ENCODE peak calls at places on chromosomes 13 and 19, in nine cellular contexts. L is glutamatergic neuron, J is type B pancreatic cell, N is AG04450, S is foreskin fibroblast, M is fibroblast of pulmonary artery, H is heart right ventricle, Z is ascending aorta, C is upper lobe of right lung. W is an unnamed sample.

GRCh38 chr13:33934343-33934742 is 116.4 kb downstream of the RFC3 start:
- DNase-seq in L (no peak), J (no peak), N (no peak), S (no peak), M (no peak), H (no peak), Z (no peak), C (no peak), W (no peak)

GRCh38 chr19:6888967-6889366 is 1.6 kb downstream of the ADGRE1 start:
- DNase-seq in L (no peak), J (no peak), N (no peak), S (no peak), M (no peak), H (no peak), Z (no peak), C (no peak), W (no peak)

GRCh38 chr13:95267662-95268369 is 33.4 kb downstream of the ABCC4 start:
- DNase-seq in L (no peak), J (no peak), N (peak; percentile 94), S (peak; percentile 94), M (peak; percentile 88), H (no peak), Z (no peak), C (no peak), W (no peak)

GRCh38 chr13:44311011-44311481 is 62.6 kb upstream of the SERP2 start:
- DNase-seq in L (no peak), J (no peak), N (no peak), S (peak; percentile 75), M (peak; percentile 55), H (no peak), Z (no peak), C (peak; percentile 70), W (no peak)

GRCh38 chr19:45994456-45994988 is 745 bp upstream of the CCDC61 start:
- DNase-seq in L (no peak), J (no peak), N (no peak), S (peak; percentile 20), M (peak; percentile 37), H (no peak), Z (no peak), C (no peak), W (no peak)

GRCh38 chr13:100728201-100728600 is 53.6 kb upstream of the TMTC4 start:
- DNase-seq in L (no peak), J (no peak), N (no peak), S (no peak), M (no peak), H (no peak), Z (no peak), C (no peak), W (no peak)

GRCh38 chr19:48442116-48443035 is 3.4 kb upstream of the GRWD1 start:
- DNase-seq in L (no peak), J (no peak), N (no peak), S (no peak), M (no peak), H (no peak), Z (no peak), C (no peak), W (peak; percentile 34)

GRCh38 chr19:37933965-37934364 is 27.0 kb downstream of the SIPA1L3 start:
- DNase-seq in L (peak; percentile 54), J (no peak), N (no peak), S (no peak), M (peak; percentile 67), H (peak; percentile 53), Z (no peak), C (no peak), W (no peak)

GRCh38 chr13:75550159-75550567 is 572 bp downstream of the UCHL3 start:
- DNase-seq in L (no peak), J (no peak), N (peak; percentile 48), S (peak; percentile 83), M (peak; percentile 70), H (peak; percentile 13), Z (no peak), C (no peak), W (no peak)

DNA sequence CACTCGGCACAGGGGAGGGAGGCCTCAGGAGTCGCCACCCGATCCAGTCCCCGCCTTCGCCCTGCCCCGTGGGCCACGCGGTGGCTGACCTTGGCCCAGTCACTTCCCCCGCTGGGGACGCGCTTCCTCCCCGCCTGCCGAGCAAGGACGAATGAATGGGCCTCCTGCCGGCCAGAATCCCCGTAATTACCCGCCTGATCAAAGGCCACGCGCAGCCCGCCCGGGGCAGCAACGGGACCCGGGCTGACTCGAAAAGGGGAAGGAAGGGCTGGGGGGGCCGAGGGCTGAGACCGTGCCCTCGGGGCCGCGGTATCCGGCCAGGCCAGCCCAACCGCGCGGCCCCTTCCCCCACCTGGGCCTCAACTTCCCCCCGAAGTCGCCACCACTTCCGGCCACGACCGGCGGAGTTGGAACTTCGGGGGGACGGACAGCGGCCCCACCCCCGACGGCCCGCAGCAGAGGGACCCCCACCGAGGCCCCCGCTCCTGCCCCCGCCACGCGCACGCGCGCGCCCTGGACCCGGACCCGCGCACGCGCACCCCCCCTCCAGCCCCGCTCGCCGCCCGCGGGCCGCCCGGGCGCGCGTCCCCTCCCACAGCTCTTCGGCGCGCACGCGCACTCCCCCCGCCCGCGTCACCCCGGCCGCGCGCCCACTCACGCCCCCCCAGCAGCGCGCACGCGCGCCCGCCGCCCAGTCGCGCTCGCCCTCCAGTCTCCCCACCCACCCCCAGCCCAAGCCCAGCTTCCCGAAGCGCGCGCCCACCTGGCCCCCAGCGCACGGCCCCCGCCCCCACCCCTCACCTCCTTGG is 520 bp downstream of the ZNF787 start:
- DNase-seq in L (peak; percentile 71), J (peak; percentile 78), N (no peak), S (peak; percentile 94), M (peak; percentile 74), H (peak; percentile 83), Z (peak; percentile 43), C (peak; percentile 93), W (peak; percentile 96)
- TF ChIP-seq CTCF in L (no peak), J (peak; percentile 45), N (no peak), S (peak; percentile 6), M (peak; percentile 1), H (peak; percentile 31), Z (peak; percentile 14), C (peak; percentile 25), W (no peak)

GRCh38 chr13:72698164-72698563 is 29.3 kb downstream of the MZT1 start:
- DNase-seq in L (no peak), J (no peak), N (no peak), S (no peak), M (peak; percentile 6), H (no peak), Z (no peak), C (no peak), W (no peak)
- TF ChIP-seq CTCF in L (no peak), J (no peak), N (no peak), S (no peak), M (no peak), H (no peak), Z (no peak), C (no peak), W (no peak)

DNA sequence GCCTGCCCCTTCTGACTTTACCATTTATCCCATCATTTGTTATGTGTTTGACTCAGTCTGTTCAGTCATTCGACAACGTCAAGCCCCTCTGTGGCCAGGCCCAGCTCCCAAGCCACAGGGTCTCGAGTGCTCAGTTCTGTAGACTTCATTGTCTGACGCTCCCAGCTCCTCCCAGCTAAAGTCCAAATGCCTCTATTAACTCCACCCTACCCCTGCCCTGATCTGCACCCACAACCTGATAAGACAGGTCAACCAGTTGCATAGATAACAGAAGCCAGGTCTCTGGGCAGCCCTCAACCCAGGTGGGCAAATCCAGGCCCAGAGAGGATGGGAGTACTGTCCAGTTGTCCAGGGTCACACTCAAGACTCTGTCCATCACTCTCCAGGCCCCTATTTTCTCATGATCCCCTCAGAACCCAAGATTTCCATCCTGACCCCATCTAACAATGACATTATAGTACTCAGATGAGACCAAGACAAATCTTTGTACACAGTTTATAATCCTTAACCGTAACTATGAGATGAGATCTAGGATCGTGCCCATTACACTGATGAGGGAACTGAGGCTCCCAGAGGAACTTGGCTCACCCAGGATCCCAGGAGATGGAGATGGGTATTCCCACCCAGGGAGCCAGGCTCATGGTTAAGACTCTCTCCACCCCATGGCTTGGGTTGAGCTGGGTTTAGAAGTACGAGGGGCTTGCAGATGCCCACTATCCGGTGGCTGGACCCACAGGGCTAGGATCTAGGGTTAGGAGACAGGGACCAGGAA is 1.1 kb downstream of the TM6SF2 start:
- DNase-seq in L (no peak), J (no peak), N (no peak), S (no peak), M (no peak), H (no peak), Z (no peak), C (no peak), W (peak; percentile 27)
- TF ChIP-seq CTCF in L (no peak), J (no peak), N (no peak), S (no peak), M (no peak), H (no peak), Z (no peak), C (no peak), W (no peak)

GRCh38 chr19:53904909-53905308 is 4.2 kb upstream of the CACNG7 start:
- DNase-seq in L (no peak), J (no peak), N (no peak), S (no peak), M (no peak), H (no peak), Z (no peak), C (no peak), W (no peak)

GRCh38 chr19:53907193-53907581 is 1.9 kb upstream of the CACNG7 start:
- DNase-seq in L (peak; percentile 32), J (no peak), N (no peak), S (no peak), M (no peak), H (no peak), Z (no peak), C (no peak), W (no peak)

GRCh38 chr19:53905787-53906186 is 3.3 kb upstream of the CACNG7 start:
- DNase-seq in L (no peak), J (no peak), N (no peak), S (no peak), M (no peak), H (no peak), Z (no peak), C (no peak), W (no peak)

GRCh38 chr19:53907690-53908089 is 1.4 kb upstream of the CACNG7 start:
- DNase-seq in L (no peak), J (no peak), N (no peak), S (peak; percentile 29), M (no peak), H (no peak), Z (no peak), C (no peak), W (no peak)

DNA sequence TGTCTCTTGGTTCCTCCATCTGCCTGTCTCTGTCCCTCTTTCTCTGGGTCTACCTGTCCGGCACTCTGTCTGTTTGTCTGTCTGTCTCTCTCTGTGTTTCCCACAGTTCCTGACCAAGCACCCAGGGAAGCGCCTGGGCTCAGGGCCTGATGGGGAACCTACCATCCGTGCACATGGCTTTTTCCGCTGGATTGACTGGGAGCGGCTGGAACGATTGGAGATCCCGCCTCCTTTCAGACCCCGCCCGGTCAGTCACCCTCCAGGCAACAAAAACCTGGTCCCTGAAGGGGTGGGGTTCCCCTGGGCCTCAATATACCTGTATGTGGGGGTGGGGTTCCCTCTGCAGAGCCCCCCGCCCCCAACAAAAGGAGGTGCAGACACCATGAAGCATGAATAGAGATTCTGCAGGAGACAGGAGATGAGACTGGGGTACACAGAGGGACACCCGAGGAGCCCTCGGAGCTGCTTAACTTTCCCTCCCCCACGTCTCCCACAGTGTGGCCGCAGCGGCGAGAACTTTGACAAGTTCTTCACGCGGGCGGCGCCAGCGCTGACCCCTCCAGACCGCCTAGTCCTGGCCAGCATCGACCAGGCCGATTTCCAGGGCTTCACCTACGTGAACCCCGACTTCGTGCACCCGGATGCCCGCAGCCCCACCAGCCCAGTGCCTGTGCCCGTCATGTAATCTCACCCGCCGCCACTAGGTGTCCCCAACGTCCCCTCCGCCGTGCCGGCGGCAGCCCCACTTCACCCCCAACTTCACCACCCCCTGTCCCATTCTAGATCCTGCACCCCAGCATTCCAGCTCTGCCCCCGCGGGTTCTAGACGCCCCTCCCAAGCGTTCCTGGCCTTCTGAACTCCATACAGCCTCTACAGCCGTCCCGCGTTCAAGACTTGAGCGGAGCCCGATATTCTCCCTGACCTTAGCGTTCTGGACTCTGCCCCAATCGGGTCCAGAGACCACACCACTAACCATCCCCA is 2.6 kb upstream of the CACNG7 start:
- DNase-seq in L (peak; percentile 81), J (no peak), N (no peak), S (peak; percentile 67), M (peak; percentile 21), H (peak; percentile 18), Z (no peak), C (peak; percentile 80), W (peak; percentile 86)
- TF ChIP-seq CTCF in L (peak; percentile 98), J (peak; percentile 85), N (peak; percentile 84), S (peak; percentile 78), M (peak; percentile 74), H (peak; percentile 77), Z (peak; percentile 80), C (peak; percentile 77), W (peak; percentile 44)

W was measured in GM20000.